ENCODE peak calls at places on chromosomes 7 and 10, in eight cellular contexts. R, G, U, H, O, Z, Y and K are unnamed samples.

GRCh38 chr10:28089467-28089866 is 90.6 kb upstream of the ODAD2 start:
- DNase-seq in R (no peak), G (no peak), U (no peak), H (no peak), O (peak), Z (peak), Y (peak), K (no peak)

GRCh38 chr7:132387596-132387995 is 188.7 kb downstream of the PLXNA4 start:
- DNase-seq in R (no peak), G (no peak), U (no peak), H (no peak), O (no peak), Z (no peak), Y (no peak), K (no peak)

GRCh38 chr10:69218831-69219230 is 1.3 kb upstream of the HKDC1 start:
- DNase-seq in R (no peak), G (no peak), U (no peak), H (no peak), O (no peak), Z (no peak), Y (no peak), K (no peak)

GRCh38 chr7:6556196-6556595 is 4.9 kb upstream of the GRID2IP start:
- DNase-seq in R (no peak), G (no peak), U (no peak), H (peak), O (no peak), Z (no peak), Y (no peak), K (no peak)

GRCh38 chr7:22210355-22210754 is 146.6 kb downstream of the RAPGEF5 start:
- DNase-seq in R (no peak), G (no peak), U (no peak), H (no peak), O (no peak), Z (no peak), Y (peak), K (no peak)

GRCh38 chr10:49431426-49431825 is 35.5 kb upstream of the DRGX start:
- DNase-seq in R (no peak), G (no peak), U (no peak), H (no peak), O (no peak), Z (no peak), Y (no peak), K (no peak)

GRCh38 chr10:8272794-8273425 is 218.4 kb downstream of the GATA3 start:
- DNase-seq in R (no peak), G (no peak), U (no peak), H (no peak), O (no peak), Z (no peak), Y (no peak), K (no peak)

GRCh38 chr7:148909560-148909959 is 25.5 kb upstream of the EZH2 start:
- DNase-seq in R (no peak), G (no peak), U (no peak), H (no peak), O (no peak), Z (no peak), Y (no peak), K (no peak)

GRCh38 chr7:69776611-69777010 is 178.3 kb downstream of the AUTS2 start:
- DNase-seq in R (no peak), G (no peak), U (no peak), H (no peak), O (no peak), Z (peak), Y (no peak), K (no peak)

GRCh38 chr7:139949629-139950028 is 113.1 kb downstream of the PARP12 start:
- DNase-seq in R (no peak), G (no peak), U (no peak), H (no peak), O (no peak), Z (no peak), Y (no peak), K (peak)

GRCh38 chr7:26515462-26515861 is 223.8 kb downstream of the SNX10 start:
- DNase-seq in R (no peak), G (no peak), U (no peak), H (peak), O (no peak), Z (no peak), Y (peak), K (no peak)

GRCh38 chr10:71397340-71398212 is 856 bp downstream of the CDH23 start:
- DNase-seq in R (no peak), G (no peak), U (no peak), H (no peak), O (no peak), Z (no peak), Y (no peak), K (no peak)

GRCh38 chr7:5780801-5781496 is 514 bp downstream of the RNF216 start:
- DNase-seq in R (peak), G (no peak), U (peak), H (peak), O (no peak), Z (peak), Y (no peak), K (no peak)

GRCh38 chr7:75994388-75995051 is at the start of gene TMEM120A:
- DNase-seq in R (peak), G (no peak), U (peak), H (peak), O (peak), Z (peak), Y (peak), K (peak)

GRCh38 chr10:75773139-75773801 is 341.8 kb downstream of the LRMDA start:
- DNase-seq in R (no peak), G (no peak), U (no peak), H (no peak), O (peak), Z (peak), Y (peak), K (peak)

GRCh38 chr7:47087866-47088265 is 494.0 kb downstream of the TNS3 start:
- DNase-seq in R (no peak), G (no peak), U (no peak), H (no peak), O (no peak), Z (peak), Y (no peak), K (no peak)

GRCh38 chr7:30093351-30094019 is 41.3 kb upstream of the MTURN start:
- DNase-seq in R (no peak), G (no peak), U (no peak), H (no peak), O (no peak), Z (no peak), Y (no peak), K (no peak)

GRCh38 chr10:61438141-61438984 is 14.8 kb downstream of the TMEM26 start:
- DNase-seq in R (no peak), G (no peak), U (no peak), H (no peak), O (no peak), Z (peak), Y (peak), K (no peak)

GRCh38 chr10:131035779-131036178 is 275.7 kb downstream of the TCERG1L start:
- DNase-seq in R (no peak), G (no peak), U (no peak), H (no peak), O (no peak), Z (no peak), Y (no peak), K (no peak)

GRCh38 chr10:29820890-29821398 is 186.2 kb upstream of the SVIL start:
- DNase-seq in R (no peak), G (no peak), U (no peak), H (no peak), O (no peak), Z (no peak), Y (no peak), K (no peak)

GRCh38 chr10:124053971-124054370 is 39.4 kb downstream of the CHST15 start:
- DNase-seq in R (no peak), G (no peak), U (no peak), H (no peak), O (no peak), Z (no peak), Y (peak), K (no peak)

GRCh38 chr7:55157347-55158105 is 138.7 kb downstream of the EGFR start:
- DNase-seq in R (no peak), G (no peak), U (no peak), H (no peak), O (no peak), Z (no peak), Y (no peak), K (no peak)

GRCh38 chr10:1395025-1395981 is 339.1 kb downstream of the WDR37 start:
- DNase-seq in R (no peak), G (no peak), U (no peak), H (no peak), O (no peak), Z (no peak), Y (no peak), K (no peak)

GRCh38 chr10:103049237-103049636 is 131.1 kb downstream of the CNNM2 start:
- DNase-seq in R (no peak), G (no peak), U (no peak), H (no peak), O (no peak), Z (no peak), Y (no peak), K (no peak)

GRCh38 chr7:101733713-101734475 is 83.5 kb upstream of the CUX1 start:
- DNase-seq in R (no peak), G (no peak), U (no peak), H (peak), O (no peak), Z (peak), Y (peak), K (no peak)

GRCh38 chr10:100780324-100780723 is 34.9 kb downstream of the PAX2 start:
- DNase-seq in R (no peak), G (no peak), U (no peak), H (no peak), O (no peak), Z (no peak), Y (no peak), K (no peak)

GRCh38 chr10:132314336-132314735 is 6.6 kb upstream of the STK32C start:
- DNase-seq in R (no peak), G (no peak), U (no peak), H (no peak), O (no peak), Z (no peak), Y (no peak), K (no peak)

GRCh38 chr7:128450409-128450808 is 5.3 kb upstream of the HILPDA start:
- DNase-seq in R (no peak), G (no peak), U (no peak), H (no peak), O (no peak), Z (no peak), Y (no peak), K (no peak)

GRCh38 chr7:100065452-100066186 is 15.9 kb downstream of the ZNF3 start:
- DNase-seq in R (no peak), G (no peak), U (no peak), H (no peak), O (no peak), Z (peak), Y (no peak), K (no peak)

GRCh38 chr7:97001221-97001620 is 4.1 kb upstream of the DLX6 start:
- DNase-seq in R (no peak), G (no peak), U (no peak), H (no peak), O (no peak), Z (no peak), Y (no peak), K (no peak)